ENCODE peak calls at places on chromosome 13, in eight cellular contexts. N is stomach, P is breast epithelium, Q is gastrocnemius medialis, V is adrenal gland, L is IMR-90, A is uterus, K is body of pancreas. D is an unnamed sample.

GRCh38 chr13:32031025-32031814 is at the start of gene FRY:
- DNase-seq in N (peak; percentile 60), P (peak; percentile 63), Q (peak; percentile 50), V (peak; percentile 51), L (peak; percentile 58), A (peak; percentile 71), K (peak; percentile 60), D (peak; percentile 93)

GRCh38 chr13:93249259-93249917 is 22.8 kb downstream of the GPC6 start:
- DNase-seq in N (no peak), P (no peak), Q (no peak), V (no peak), L (peak; percentile 95), A (no peak), K (no peak), D (no peak)

GRCh38 chr13:26628706-26629105 is 71.2 kb downstream of the WASF3 start:
- DNase-seq in N (no peak), P (no peak), Q (no peak), V (no peak), L (peak; percentile 40), A (no peak), K (no peak), D (no peak)

GRCh38 chr13:49926019-49926418 is 10.1 kb downstream of the SPRYD7 start:
- DNase-seq in N (no peak), P (no peak), Q (no peak), V (no peak), L (no peak), A (no peak), K (no peak), D (no peak)

GRCh38 chr13:47114030-47114429 is 217.2 kb upstream of the HTR2A start:
- DNase-seq in N (no peak), P (no peak), Q (no peak), V (no peak), L (peak; percentile 89), A (no peak), K (no peak), D (no peak)

GRCh38 chr13:113591750-113592149 is 7.2 kb downstream of the TFDP1 start:
- DNase-seq in N (peak; percentile 18), P (no peak), Q (no peak), V (no peak), L (no peak), A (no peak), K (no peak), D (peak; percentile 22)

GRCh38 chr13:113801289-113801961 is 42.4 kb downstream of the TMEM255B start:
- DNase-seq in N (no peak), P (no peak), Q (no peak), V (no peak), L (no peak), A (no peak), K (no peak), D (no peak)

GRCh38 chr13:49530452-49530851 is 34.7 kb downstream of the PHF11 start:
- DNase-seq in N (no peak), P (no peak), Q (no peak), V (peak; percentile 27), L (no peak), A (no peak), K (peak; percentile 37), D (no peak)

GRCh38 chr13:48730971-48731658 is 77.4 kb downstream of the CYSLTR2 start:
- DNase-seq in N (no peak), P (no peak), Q (no peak), V (no peak), L (peak; percentile 83), A (no peak), K (no peak), D (no peak)

GRCh38 chr13:44969858-44970484 is 19.3 kb downstream of the NUFIP1 start:
- DNase-seq in N (no peak), P (no peak), Q (no peak), V (no peak), L (peak; percentile 71), A (no peak), K (peak; percentile 39), D (no peak)

GRCh38 chr13:73997964-73998363 is 136.2 kb downstream of the KLF12 start:
- DNase-seq in N (no peak), P (no peak), Q (no peak), V (no peak), L (no peak), A (no peak), K (no peak), D (no peak)
- H3K4me1 ChIP-seq in N (no peaks in the 10 kb centered on the region), P (no peaks in the 10 kb centered on the region), Q (peaks cover 4% of the 10 kb centered on the region), V (no peaks in the 10 kb centered on the region), L (no peaks in the 10 kb centered on the region), A (no peaks in the 10 kb centered on the region), K (no peaks in the 10 kb centered on the region), D (no peaks in the 10 kb centered on the region)

GRCh38 chr13:29975287-29975686 is 124.9 kb upstream of the UBL3 start:
- DNase-seq in N (no peak), P (no peak), Q (no peak), V (no peak), L (no peak), A (no peak), K (no peak), D (no peak)

GRCh38 chr13:29976535-29976934 is 126.1 kb upstream of the UBL3 start:
- DNase-seq in N (no peak), P (no peak), Q (no peak), V (no peak), L (no peak), A (no peak), K (no peak), D (no peak)

GRCh38 chr13:29977721-29978120 is 127.3 kb upstream of the UBL3 start:
- DNase-seq in N (no peak), P (no peak), Q (no peak), V (no peak), L (peak; percentile 49), A (no peak), K (no peak), D (no peak)

GRCh38 chr13:29978211-29978610 is 127.8 kb upstream of the UBL3 start:
- DNase-seq in N (no peak), P (no peak), Q (no peak), V (no peak), L (peak; percentile 18), A (no peak), K (no peak), D (no peak)
- TF ChIP-seq POLR2A in N (no peak), P (no peak), Q (no peak), V (no peak), L (no peak), A (no peak), K (no peak), D (no peak)

GRCh38 chr13:61086052-61086451 is 329.6 kb downstream of the PCDH20 start:
- DNase-seq in N (no peak), P (no peak), Q (no peak), V (no peak), L (no peak), A (no peak), K (no peak), D (no peak)

GRCh38 chr13:61078976-61079770 is 336.5 kb downstream of the PCDH20 start:
- DNase-seq in N (no peak), P (no peak), Q (no peak), V (no peak), L (no peak), A (no peak), K (no peak), D (no peak)

DNA sequence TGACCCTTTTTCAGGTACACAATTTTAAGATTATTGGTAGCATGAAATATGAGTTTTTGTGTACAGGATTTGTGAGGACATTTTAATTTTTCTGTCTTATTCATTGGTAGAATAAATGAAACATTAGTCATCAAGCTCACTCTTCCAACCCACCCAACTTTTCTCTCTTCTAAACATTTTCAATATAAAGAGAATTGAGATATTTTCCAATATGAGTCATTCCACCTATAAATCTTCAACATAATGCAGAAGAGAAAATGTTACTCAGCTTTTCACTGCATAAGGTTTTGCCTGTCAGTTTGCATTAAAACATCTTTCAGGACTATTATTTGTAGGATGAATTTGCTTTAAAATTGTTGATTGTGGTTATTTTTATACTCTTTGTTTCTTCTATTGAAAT is 330.7 kb downstream of the PCDH20 start:
- DNase-seq in N (no peak), P (no peak), Q (no peak), V (no peak), L (peak; percentile 27), A (no peak), K (no peak), D (no peak)
- H3K4me1 ChIP-seq in N (no peaks in the 10 kb centered on the region), P (no peaks in the 10 kb centered on the region), Q (no peaks in the 10 kb centered on the region), V (no peaks in the 10 kb centered on the region), L (no peaks in the 10 kb centered on the region), A (no peaks in the 10 kb centered on the region), K (no peaks in the 10 kb centered on the region), D (no peaks in the 10 kb centered on the region)

DNA sequence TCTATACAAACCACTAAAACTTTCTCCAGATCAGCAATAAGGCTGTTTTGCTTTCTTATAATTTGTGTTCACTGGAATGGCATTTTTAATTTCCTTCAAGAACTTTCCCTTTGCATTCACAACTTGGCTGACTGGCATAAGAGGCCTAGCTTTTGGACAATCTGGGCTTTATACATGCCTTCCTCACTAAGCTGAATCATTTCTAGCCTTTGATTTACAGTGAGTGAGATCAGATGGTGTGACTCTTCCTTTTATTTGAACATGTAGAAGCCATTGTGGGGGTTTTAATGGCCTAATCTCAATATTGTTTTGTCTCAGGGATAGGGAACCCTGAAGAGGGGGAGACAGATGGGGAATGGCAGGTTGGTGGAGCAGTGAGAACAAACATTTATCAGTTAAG is 82.7 kb downstream of the FOXO1 start:
- DNase-seq in N (no peak), P (no peak), Q (no peak), V (no peak), L (no peak), A (no peak), K (no peak), D (no peak)
- TF ChIP-seq POLR2A in N (no peak), P (no peak), Q (no peak), V (no peak), L (no peak), A (no peak), K (no peak), D (no peak)

GRCh38 chr13:57045816-57046691 is 94.7 kb upstream of the PRR20A start:
- DNase-seq in N (no peak), P (no peak), Q (no peak), V (no peak), L (no peak), A (no peak), K (no peak), D (no peak)

GRCh38 chr13:57044910-57045309 is 95.8 kb upstream of the PRR20A start:
- DNase-seq in N (no peak), P (no peak), Q (no peak), V (no peak), L (no peak), A (no peak), K (no peak), D (no peak)
- H3K4me1 ChIP-seq in N (no peaks in the 10 kb centered on the region), P (no peaks in the 10 kb centered on the region), Q (no peaks in the 10 kb centered on the region), V (no peaks in the 10 kb centered on the region), L (no peaks in the 10 kb centered on the region), A (no peaks in the 10 kb centered on the region), K (no peaks in the 10 kb centered on the region), D (no peaks in the 10 kb centered on the region)

D was measured in right lobe of liver.